ENCODE peak calls at places on chromosomes 4 and X, in five cellular contexts. X is hepatocyte, J is GM12864, V is ascending aorta, B is AG04450. W is an unnamed sample.

GRCh38 chrX:77446840-77447239 is 349 bp upstream of the FGF16 start:
- DNase-seq in X (no peak), J (no peak), V (no peak), B (no peak), W (no peak)

GRCh38 chrX:24760601-24761000 is 66.9 kb downstream of the POLA1 start:
- DNase-seq in X (no peak), J (no peak), V (no peak), B (peak; percentile 23), W (peak; percentile 78)

GRCh38 chr4:2768921-2769336 is 12.8 kb upstream of the TNIP2 start:
- DNase-seq in X (no peak), J (no peak), V (no peak), B (no peak), W (no peak)

GRCh38 chrX:13101439-13102139 is 57.2 kb upstream of the FAM9C start:
- DNase-seq in X (peak; percentile 87), J (no peak), V (no peak), B (no peak), W (peak; percentile 90)

GRCh38 chr4:81353861-81354260 is 117.8 kb downstream of the RASGEF1B start:
- DNase-seq in X (no peak), J (no peak), V (no peak), B (no peak), W (peak; percentile 19)

GRCh38 chrX:16610121-16610565 is 39.8 kb upstream of the S100G start:
- DNase-seq in X (no peak), J (no peak), V (no peak), B (no peak), W (peak; percentile 76)

GRCh38 chr4:148634476-148634875 is 192.3 kb upstream of the NR3C2 start:
- DNase-seq in X (no peak), J (no peak), V (no peak), B (no peak), W (no peak)

GRCh38 chr4:168269879-168270278 is 48.7 kb downstream of the DDX60 start:
- DNase-seq in X (no peak), J (no peak), V (no peak), B (no peak), W (no peak)

GRCh38 chr4:951594-952468 is 19.6 kb downstream of the TMEM175 start:
- DNase-seq in X (no peak), J (no peak), V (no peak), B (no peak), W (no peak)

GRCh38 chrX:53714580-53715335 is 28.2 kb upstream of the HUWE1 start:
- DNase-seq in X (no peak), J (peak; percentile 80), V (no peak), B (no peak), W (peak; percentile 56)

GRCh38 chrX:115573172-115573571 is 12.2 kb downstream of the PLS3 start:
- DNase-seq in X (no peak), J (no peak), V (no peak), B (no peak), W (no peak)

GRCh38 chrX:13177921-13178320 is 133.5 kb upstream of the FAM9C start:
- DNase-seq in X (no peak), J (no peak), V (no peak), B (no peak), W (no peak)

GRCh38 chrX:6313356-6313755 is 84.7 kb upstream of the NLGN4X start:
- DNase-seq in X (no peak), J (no peak), V (no peak), B (no peak), W (no peak)

GRCh38 chr4:172042714-172043114 is 229.5 kb downstream of the GALNTL6 start:
- DNase-seq in X (peak; percentile 51), J (no peak), V (no peak), B (no peak), W (no peak)

GRCh38 chr4:15506464-15506863 is 36.8 kb downstream of the CC2D2A start:
- DNase-seq in X (no peak), J (no peak), V (no peak), B (peak; percentile 11), W (peak; percentile 66)

GRCh38 chr4:10017037-10017893 is 4.0 kb downstream of the SLC2A9 start:
- DNase-seq in X (peak; percentile 62), J (no peak), V (no peak), B (no peak), W (no peak)

GRCh38 chr4:110104661-110105060 is 93.8 kb downstream of the ELOVL6 start:
- DNase-seq in X (no peak), J (no peak), V (no peak), B (no peak), W (no peak)

GRCh38 chr4:25441519-25442117 is 64.6 kb downstream of the ANAPC4 start:
- DNase-seq in X (peak; percentile 77), J (no peak), V (no peak), B (peak; percentile 7), W (peak; percentile 61)

GRCh38 chr4:147029296-147029695 is 83.6 kb upstream of the TTC29 start:
- DNase-seq in X (no peak), J (no peak), V (no peak), B (no peak), W (no peak)

GRCh38 chr4:94676910-94677309 is 80.8 kb upstream of the BMPR1B start:
- DNase-seq in X (peak; percentile 10), J (no peak), V (no peak), B (no peak), W (peak; percentile 33)

GRCh38 chr4:173835863-173836262 is 305.8 kb upstream of the HAND2 start:
- DNase-seq in X (peak; percentile 51), J (no peak), V (no peak), B (peak; percentile 24), W (peak; percentile 57)

GRCh38 chr4:3679071-3679825 is 86.9 kb upstream of the ADRA2C start:
- DNase-seq in X (no peak), J (no peak), V (no peak), B (no peak), W (no peak)

GRCh38 chr4:181281451-181281850 is 961.8 kb upstream of the TENM3 start:
- DNase-seq in X (no peak), J (no peak), V (no peak), B (no peak), W (no peak)

GRCh38 chrX:10387011-10387410 is 230.2 kb downstream of the CLCN4 start:
- DNase-seq in X (no peak), J (no peak), V (no peak), B (no peak), W (no peak)

GRCh38 chr4:189143255-189143654 is 797.4 kb upstream of the FRG1 start:
- DNase-seq in X (no peak), J (no peak), V (no peak), B (no peak), W (no peak)

GRCh38 chr4:19645589-19645988 is 606.1 kb upstream of the SLIT2 start:
- DNase-seq in X (no peak), J (no peak), V (no peak), B (no peak), W (no peak)

GRCh38 chrX:118353081-118353850 is 7.4 kb downstream of the WDR44 start:
- DNase-seq in X (no peak), J (no peak), V (no peak), B (no peak), W (no peak)

GRCh38 chr4:76952071-76952470 is 2.5 kb downstream of the SEPTIN11 start:
- DNase-seq in X (no peak), J (no peak), V (no peak), B (no peak), W (no peak)
- H3K4me3 ChIP-seq in X (peak overlapping the region; percentile 82), J (no peak overlapping the region), V (peak overlapping the region; percentile 77), B (peak overlapping the region; percentile 90), W (peak overlapping the region; percentile 94)

GRCh38 chrX:86348669-86349068 is 200.4 kb downstream of the DACH2 start:
- DNase-seq in X (no peak), J (no peak), V (no peak), B (no peak), W (no peak)
- TF ChIP-seq CTCF in X (no peak), J (no peak), V (no peak), B (no peak), W (no peak)

DNA sequence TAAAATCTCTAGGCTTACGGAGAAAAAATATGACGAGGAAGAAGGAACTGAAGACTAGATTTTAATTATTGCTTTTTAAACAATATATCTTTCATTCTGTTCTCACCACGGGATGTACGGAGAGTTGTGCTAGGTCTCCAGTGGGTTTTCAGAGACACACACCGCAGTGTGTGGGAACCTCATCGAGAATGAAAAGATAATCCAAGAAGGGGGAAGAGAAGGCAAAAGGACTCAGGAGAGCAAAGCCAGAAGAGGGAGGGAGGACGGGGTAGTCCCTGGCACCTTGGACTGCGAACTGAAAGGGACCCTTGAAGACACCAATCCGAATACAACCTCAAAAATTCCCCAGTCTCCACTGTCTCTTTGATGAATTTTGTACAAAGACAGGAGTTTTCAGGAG is 907 bp upstream of the LEF1 start:
- DNase-seq in X (no peak), J (no peak), V (no peak), B (no peak), W (no peak)
- H3K4me3 ChIP-seq in X (peak overlapping the region; percentile 80), J (no peak overlapping the region), V (no peak overlapping the region), B (no peak overlapping the region), W (no peak overlapping the region)

DNA sequence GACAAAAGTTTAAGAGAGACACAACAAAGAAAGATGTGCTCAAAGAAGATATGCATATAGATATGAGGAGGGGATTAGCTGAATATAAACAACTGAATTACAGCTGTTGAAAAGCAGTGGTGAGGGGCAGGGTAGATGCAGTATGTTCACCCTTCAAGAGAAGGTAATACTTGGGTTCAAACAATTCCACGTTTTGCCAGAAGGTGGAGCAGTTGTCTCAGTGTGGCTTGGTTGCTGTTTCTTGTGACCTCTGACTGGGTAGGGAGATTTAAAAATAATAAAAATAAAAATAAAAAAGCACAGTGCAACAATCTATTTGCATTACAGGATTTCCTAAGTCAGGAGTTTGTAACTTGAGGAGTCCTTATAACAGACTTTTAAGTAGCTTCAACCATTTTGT is 23.3 kb downstream of the PHOX2B start:
- DNase-seq in X (no peak), J (no peak), V (no peak), B (no peak), W (no peak)
- TF ChIP-seq CTCF in X (peak; percentile 7), J (peak; percentile 27), V (no peak), B (peak; percentile 19), W (peak; percentile 10)

GRCh38 chr4:76546282-76547166 is 111.5 kb downstream of the SHROOM3 start:
- DNase-seq in X (peak; percentile 37), J (no peak), V (no peak), B (peak; percentile 63), W (peak; percentile 91)
- H3K4me3 ChIP-seq in X (no peak overlapping the region), J (no peak overlapping the region), V (no peak overlapping the region), B (no peak overlapping the region), W (no peak overlapping the region)

W was measured in astrocyte of the spinal cord.